ENCODE peak calls at places on chromosomes 3 and 15, in eight cellular contexts. J, L, W, R, F, C, T and U are unnamed samples.

GRCh38 chr3:136546718-136547117 is 205.5 kb downstream of the STAG1 start:
- DNase-seq in J (peak), L (no peak), W (no peak), R (no peak), F (no peak), C (no peak), T (no peak), U (no peak)

GRCh38 chr3:18751514-18751913 is 326.4 kb upstream of the SATB1 start:
- DNase-seq in J (no peak), L (no peak), W (no peak), R (no peak), F (no peak), C (no peak), T (peak), U (no peak)

GRCh38 chr3:195863121-195864061 is 45.0 kb downstream of the TNK2 start:
- DNase-seq in J (peak), L (peak), W (peak), R (peak), F (peak), C (peak), T (peak), U (peak)

GRCh38 chr3:108106031-108106430 is 15.2 kb upstream of the CD47 start:
- DNase-seq in J (peak), L (no peak), W (no peak), R (no peak), F (no peak), C (no peak), T (no peak), U (no peak)

GRCh38 chr3:9280477-9281219 is 31.2 kb upstream of the SRGAP3 start:
- DNase-seq in J (no peak), L (peak), W (no peak), R (no peak), F (no peak), C (no peak), T (no peak), U (no peak)

GRCh38 chr3:11240496-11240895 is 31.7 kb upstream of the ATG7 start:
- DNase-seq in J (no peak), L (no peak), W (no peak), R (no peak), F (no peak), C (no peak), T (no peak), U (no peak)

GRCh38 chr3:197465996-197466549 is 89.7 kb downstream of the BDH1 start:
- DNase-seq in J (peak), L (peak), W (no peak), R (no peak), F (no peak), C (no peak), T (peak), U (no peak)

GRCh38 chr15:67479781-67480180 is 41.1 kb upstream of the C15orf61 start:
- DNase-seq in J (peak), L (no peak), W (no peak), R (no peak), F (no peak), C (no peak), T (no peak), U (no peak)

GRCh38 chr3:153284282-153284938 is 122.4 kb downstream of the RAP2B start:
- DNase-seq in J (peak), L (peak), W (no peak), R (no peak), F (no peak), C (no peak), T (peak), U (no peak)

GRCh38 chr3:174197416-174197815 is 661.7 kb upstream of the NAALADL2 start:
- DNase-seq in J (no peak), L (no peak), W (no peak), R (no peak), F (no peak), C (no peak), T (no peak), U (no peak)

GRCh38 chr3:12227833-12228232 is 61.0 kb upstream of the PPARG start:
- DNase-seq in J (peak), L (peak), W (no peak), R (no peak), F (no peak), C (no peak), T (no peak), U (no peak)

GRCh38 chr15:89221543-89221942 is at the start of gene RLBP1:
- DNase-seq in J (no peak), L (peak), W (no peak), R (no peak), F (no peak), C (peak), T (no peak), U (no peak)

GRCh38 chr15:81064253-81064652 is 63.5 kb downstream of the TLNRD1 start:
- DNase-seq in J (no peak), L (no peak), W (no peak), R (no peak), F (no peak), C (no peak), T (no peak), U (no peak)

GRCh38 chr3:154779571-154779970 is 300.5 kb upstream of the MME start:
- DNase-seq in J (peak), L (peak), W (no peak), R (no peak), F (no peak), C (no peak), T (no peak), U (no peak)

GRCh38 chr15:34719883-34720148 is 35.0 kb downstream of the GJD2 start:
- DNase-seq in J (no peak), L (no peak), W (no peak), R (no peak), F (no peak), C (no peak), T (no peak), U (no peak)

GRCh38 chr3:53161345-53161819 is 373 bp downstream of the PRKCD start:
- DNase-seq in J (no peak), L (no peak), W (no peak), R (peak), F (peak), C (no peak), T (peak), U (no peak)

GRCh38 chr3:53375019-53375418 is 27.7 kb upstream of the DCP1A start:
- DNase-seq in J (peak), L (peak), W (peak), R (peak), F (peak), C (peak), T (peak), U (no peak)

GRCh38 chr3:162217603-162218002 is 721.0 kb downstream of the OTOL1 start:
- DNase-seq in J (peak), L (no peak), W (no peak), R (no peak), F (no peak), C (no peak), T (no peak), U (no peak)

GRCh38 chr3:188206787-188207186 is 52.8 kb downstream of the LPP start:
- DNase-seq in J (no peak), L (no peak), W (no peak), R (no peak), F (no peak), C (no peak), T (no peak), U (no peak)

GRCh38 chr3:183449391-183449790 is 21.0 kb upstream of the MCF2L2 start:
- DNase-seq in J (peak), L (no peak), W (no peak), R (no peak), F (no peak), C (no peak), T (peak), U (no peak)

GRCh38 chr15:27743078-27743477 is 356.0 kb downstream of the OCA2 start:
- DNase-seq in J (no peak), L (no peak), W (no peak), R (no peak), F (peak), C (no peak), T (no peak), U (peak)

GRCh38 chr3:148078659-148079058 is 619.0 kb upstream of the AGTR1 start:
- DNase-seq in J (no peak), L (no peak), W (no peak), R (no peak), F (no peak), C (no peak), T (no peak), U (no peak)

GRCh38 chr3:172546105-172546504 is 22.9 kb upstream of the TNFSF10 start:
- DNase-seq in J (no peak), L (peak), W (no peak), R (no peak), F (no peak), C (no peak), T (no peak), U (no peak)

GRCh38 chr3:45167011-45167911 is 21.1 kb upstream of the CDCP1 start:
- DNase-seq in J (peak), L (peak), W (peak), R (peak), F (peak), C (peak), T (peak), U (peak)

GRCh38 chr3:127634653-127635052 is 5.7 kb downstream of the PODXL2 start:
- DNase-seq in J (no peak), L (no peak), W (no peak), R (no peak), F (no peak), C (no peak), T (no peak), U (no peak)

GRCh38 chr3:56923546-56924224 is 121.9 kb upstream of the ARHGEF3 start:
- DNase-seq in J (peak), L (peak), W (no peak), R (no peak), F (no peak), C (no peak), T (peak), U (no peak)

GRCh38 chr3:25603703-25604102 is 61.0 kb downstream of the TOP2B start:
- DNase-seq in J (peak), L (no peak), W (no peak), R (no peak), F (no peak), C (no peak), T (no peak), U (no peak)

GRCh38 chr3:194690501-194691372 is 5.1 kb downstream of the FAM43A start:
- DNase-seq in J (no peak), L (no peak), W (no peak), R (no peak), F (no peak), C (no peak), T (no peak), U (peak)

GRCh38 chr3:107431048-107431297 is 53.7 kb downstream of the CCDC54 start:
- DNase-seq in J (peak), L (peak), W (no peak), R (no peak), F (no peak), C (no peak), T (no peak), U (no peak)

GRCh38 chr3:8452112-8452511 is 49.5 kb upstream of the LMCD1 start:
- DNase-seq in J (no peak), L (no peak), W (no peak), R (no peak), F (no peak), C (no peak), T (no peak), U (peak)

GRCh38 chr15:78551902-78552301 is 11.7 kb downstream of the PSMA4 start:
- DNase-seq in J (no peak), L (no peak), W (no peak), R (no peak), F (no peak), C (no peak), T (no peak), U (no peak)

DNA sequence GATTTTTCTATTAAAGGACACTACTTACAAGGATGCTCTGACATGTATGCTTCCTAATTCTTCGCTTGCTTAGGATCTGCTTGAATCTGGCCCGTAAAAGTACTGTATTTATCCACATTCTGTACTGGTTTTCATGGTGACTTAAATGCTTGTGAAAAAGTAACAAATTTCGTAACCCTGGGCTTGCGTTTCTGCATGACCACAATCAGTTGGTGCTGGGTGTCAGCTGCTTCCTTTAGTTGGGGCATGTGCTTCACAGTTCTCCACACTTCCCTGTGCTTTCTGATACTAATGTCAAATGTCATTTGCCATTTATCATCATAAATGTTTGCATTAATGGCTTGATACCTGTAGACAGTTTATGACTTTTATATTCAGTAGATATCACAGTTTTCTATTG is 218.4 kb upstream of the MLF1 start:
- DNase-seq in J (peak), L (no peak), W (no peak), R (no peak), F (no peak), C (no peak), T (no peak), U (no peak)
- H3K4me3 ChIP-seq in J (no peak), L (no peak), W (no peak), R (no peak), F (no peak), C (no peak), T (no peak), U (no peak)

GRCh38 chr15:44265757-44266156 is 22.8 kb upstream of the GOLM2 start:
- DNase-seq in J (peak), L (no peak), W (no peak), R (no peak), F (no peak), C (no peak), T (no peak), U (no peak)

GRCh38 chr15:44264148-44264547 is 24.4 kb upstream of the GOLM2 start:
- DNase-seq in J (no peak), L (no peak), W (no peak), R (no peak), F (no peak), C (no peak), T (peak), U (no peak)

GRCh38 chr15:44261007-44261706 is 27.4 kb upstream of the GOLM2 start:
- DNase-seq in J (no peak), L (peak), W (no peak), R (no peak), F (no peak), C (no peak), T (no peak), U (no peak)
- TF ChIP-seq CTCF in J (peak), L (no peak), W (no peak), R (no peak), F (no peak), C (no peak), T (no peak), U (no peak)

DNA sequence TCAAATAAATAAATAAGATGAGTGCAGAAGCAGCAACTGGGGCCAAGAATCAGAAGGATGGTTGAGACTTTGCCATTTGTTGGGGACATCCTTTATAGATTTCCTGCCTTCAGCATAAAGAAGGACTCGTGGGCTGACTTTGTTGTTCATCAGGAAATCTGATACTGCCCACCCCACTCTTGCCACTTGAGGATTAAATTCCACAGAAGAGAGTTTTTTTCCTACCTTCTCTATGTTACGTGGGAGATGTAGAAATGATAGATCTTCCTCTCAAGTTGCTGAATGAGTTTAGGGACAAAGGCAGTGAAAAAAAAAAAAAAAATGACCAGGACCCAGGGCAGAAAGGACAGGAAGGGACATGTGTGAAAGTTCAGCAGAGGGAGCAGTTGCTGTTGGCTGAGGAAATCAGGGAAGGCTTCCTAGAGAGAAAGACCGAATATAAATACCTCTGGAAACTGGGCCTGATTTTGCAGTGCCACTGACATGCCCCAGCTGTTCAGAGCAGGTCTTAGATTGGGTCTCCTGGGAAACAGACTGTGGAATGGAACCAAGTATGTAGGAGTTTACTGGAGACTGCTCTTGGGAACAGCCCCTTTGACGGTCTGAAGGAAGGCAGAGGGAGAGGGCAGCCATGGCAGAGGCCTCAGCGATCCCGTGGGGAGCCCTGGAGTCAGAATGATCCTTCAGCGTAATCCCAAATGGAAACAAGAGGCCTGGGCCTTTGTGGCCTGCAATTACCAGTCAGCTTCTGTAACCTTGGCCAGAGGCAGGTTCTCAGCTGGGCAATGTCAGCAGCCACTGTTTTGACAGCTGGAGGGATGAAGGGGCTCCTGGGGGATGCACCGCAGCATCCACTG is 50.9 kb downstream of the C3orf20 start:
- DNase-seq in J (peak), L (no peak), W (no peak), R (peak), F (peak), C (peak), T (peak), U (peak)
- H3K27ac ChIP-seq in J (peak), L (no peak), W (no peak), R (peak), F (peak), C (no peak), T (no peak), U (peak)

DNA sequence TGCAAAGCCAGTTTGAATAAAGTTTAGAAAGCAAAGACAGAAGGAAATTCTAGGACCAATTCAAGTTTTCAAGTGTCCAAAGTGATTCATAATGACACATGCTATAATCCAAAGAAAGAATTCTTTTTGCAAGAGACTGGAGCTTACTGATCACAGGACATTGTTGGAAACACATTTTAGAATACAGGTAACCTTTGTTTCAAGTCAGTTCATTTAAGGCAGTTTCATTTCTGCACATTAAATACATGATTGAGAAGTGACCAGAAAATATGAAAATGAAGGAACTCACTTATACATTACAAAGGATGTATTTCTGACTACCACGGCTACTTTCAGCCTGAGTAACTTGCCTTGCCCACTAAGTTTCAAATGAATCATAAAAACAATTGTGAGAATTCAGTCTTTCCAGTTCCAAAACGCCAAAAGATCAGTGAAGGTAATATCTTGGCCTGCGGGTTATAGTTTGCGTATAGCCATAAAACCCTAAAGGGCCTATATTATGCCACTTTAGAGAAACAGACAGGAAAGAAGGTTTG is 48.7 kb downstream of the PRICKLE2 start:
- DNase-seq in J (no peak), L (peak), W (no peak), R (no peak), F (no peak), C (no peak), T (no peak), U (no peak)
- H3K4me3 ChIP-seq in J (no peak), L (no peak), W (no peak), R (no peak), F (no peak), C (no peak), T (no peak), U (no peak)

GRCh38 chr3:5041315-5041714 is 62.1 kb downstream of the BHLHE40 start:
- DNase-seq in J (no peak), L (no peak), W (no peak), R (no peak), F (no peak), C (no peak), T (no peak), U (no peak)
- TF ChIP-seq CTCF in J (no peak), L (no peak), W (no peak), R (no peak), F (no peak), C (no peak), T (no peak), U (no peak)

DNA sequence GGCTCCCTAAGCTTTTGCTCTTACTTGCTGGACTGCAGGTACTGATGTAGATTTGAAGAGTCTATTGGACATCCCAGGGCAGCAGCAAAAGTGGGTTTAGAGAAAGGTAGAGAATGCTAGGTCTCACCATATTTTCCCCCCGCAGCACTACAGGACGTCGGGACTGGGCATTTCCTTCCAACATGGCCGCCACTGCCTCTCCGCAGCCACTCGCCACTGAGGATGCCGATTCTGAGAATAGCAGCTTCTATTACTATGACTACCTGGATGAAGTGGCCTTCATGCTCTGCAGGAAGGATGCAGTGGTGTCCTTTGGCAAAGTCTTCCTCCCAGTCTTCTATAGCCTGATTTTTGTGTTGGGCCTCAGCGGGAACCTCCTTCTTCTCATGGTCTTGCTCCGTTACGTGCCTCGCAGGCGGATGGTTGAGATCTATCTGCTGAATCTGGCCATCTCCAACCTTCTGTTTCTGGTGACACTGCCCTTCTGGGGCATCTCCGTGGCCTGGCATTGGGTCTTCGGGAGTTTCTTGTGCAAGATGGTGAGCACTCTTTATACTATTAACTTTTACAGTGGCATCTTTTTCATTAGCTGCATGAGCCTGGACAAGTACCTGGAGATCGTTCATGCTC is 11.2 kb downstream of the CYP8B1 start:
- DNase-seq in J (no peak), L (no peak), W (no peak), R (no peak), F (no peak), C (no peak), T (no peak), U (peak)
- H3K27ac ChIP-seq in J (no peak), L (no peak), W (no peak), R (no peak), F (no peak), C (no peak), T (no peak), U (no peak)

GRCh38 chr3:186783070-186783730 is at the start of gene EIF4A2:
- DNase-seq in J (peak), L (peak), W (peak), R (peak), F (peak), C (peak), T (peak), U (peak)
- H3K4me3 ChIP-seq in J (peak), L (peak), W (peak), R (peak), F (peak), C (peak), T (peak), U (peak)

DNA sequence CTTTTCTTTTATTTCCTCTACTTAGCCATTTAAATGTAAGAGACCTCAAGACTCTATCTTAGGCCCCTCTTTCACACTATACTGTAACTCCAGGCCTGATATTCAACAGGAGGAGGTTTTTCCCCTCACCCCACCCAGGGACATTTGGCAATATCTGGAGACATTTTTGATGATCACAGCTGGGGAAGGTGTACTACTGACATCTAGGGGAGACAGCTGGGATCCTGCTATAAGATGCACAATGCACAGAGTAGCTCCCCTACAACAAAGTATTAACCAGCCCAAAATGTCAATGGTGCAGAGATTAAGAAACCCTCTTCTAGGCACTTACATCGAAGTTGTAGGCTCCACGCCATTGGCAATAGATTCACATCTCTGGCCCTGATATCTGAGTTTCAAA is 517.5 kb upstream of the UBE2E2 start:
- DNase-seq in J (peak), L (peak), W (no peak), R (no peak), F (no peak), C (no peak), T (no peak), U (no peak)
- TF ChIP-seq CTCF in J (peak), L (peak), W (no peak), R (no peak), F (no peak), C (no peak), T (no peak), U (no peak)